ENCODE peak calls at places on chromosomes 5 and 9, in eight cellular contexts. One of them, this sample, is unnamed.

GRCh38 chr5:42491699-42492098 is 68.5 kb downstream of the GHR start:
- DNase-seq in Calu3: no peak
- DNase-seq in HFF-Myc: no peak
- DNase-seq in testis: no peak
- DNase-seq in HS-5: no peak
- DNase-seq in colonic mucosa: no peak
- DNase-seq in KBM-7: no peak
- DNase-seq in fibroblast of gingiva: no peak
- DNase-seq in this sample: no peak

GRCh38 chr9:128635266-128636023 is 21.2 kb downstream of the DYNC2I2 start:
- DNase-seq in testis: peak; percentile 70
- DNase-seq in KBM-7: peak; percentile 23
- DNase-seq in fibroblast of gingiva: peak; percentile 92
- DNase-seq in colonic mucosa: peak; percentile 93
- DNase-seq in HFF-Myc: peak; percentile 92
- DNase-seq in Calu3: peak; percentile 95
- DNase-seq in HS-5: peak; percentile 95
- DNase-seq in this sample: no peak

GRCh38 chr9:38318755-38319495 is 73.6 kb upstream of the ALDH1B1 start:
- DNase-seq in Calu3: no peak
- DNase-seq in HS-5: no peak
- DNase-seq in colonic mucosa: no peak
- DNase-seq in KBM-7: no peak
- DNase-seq in fibroblast of gingiva: peak; percentile 17
- DNase-seq in HFF-Myc: no peak
- DNase-seq in testis: no peak
- DNase-seq in this sample: no peak

GRCh38 chr5:180086816-180087426 is 15.4 kb upstream of the RNF130 start:
- DNase-seq in Calu3: no peak
- DNase-seq in KBM-7: no peak
- DNase-seq in fibroblast of gingiva: no peak
- DNase-seq in HS-5: no peak
- DNase-seq in testis: no peak
- DNase-seq in HFF-Myc: no peak
- DNase-seq in colonic mucosa: no peak
- DNase-seq in this sample: no peak

GRCh38 chr5:157930710-157931109 is 71.8 kb upstream of the CLINT1 start:
- DNase-seq in fibroblast of gingiva: no peak
- DNase-seq in HS-5: no peak
- DNase-seq in HFF-Myc: no peak
- DNase-seq in testis: peak; percentile 26
- DNase-seq in Calu3: no peak
- DNase-seq in colonic mucosa: peak; percentile 74
- DNase-seq in KBM-7: no peak
- DNase-seq in this sample: no peak

GRCh38 chr9:119159386-119159785 is 209.8 kb downstream of the BRINP1 start:
- DNase-seq in Calu3: no peak
- DNase-seq in testis: no peak
- DNase-seq in fibroblast of gingiva: no peak
- DNase-seq in HFF-Myc: no peak
- DNase-seq in HS-5: no peak
- DNase-seq in KBM-7: no peak
- DNase-seq in colonic mucosa: no peak
- DNase-seq in this sample: no peak

GRCh38 chr9:97994695-97995094 is 11.6 kb downstream of the ANP32B start:
- DNase-seq in HFF-Myc: no peak
- DNase-seq in HS-5: no peak
- DNase-seq in KBM-7: no peak
- DNase-seq in Calu3: no peak
- DNase-seq in testis: no peak
- DNase-seq in colonic mucosa: peak; percentile 18
- DNase-seq in fibroblast of gingiva: no peak
- DNase-seq in this sample: no peak

GRCh38 chr9:97905228-97905627 is 17.1 kb downstream of the TRMO start:
- DNase-seq in fibroblast of gingiva: no peak
- DNase-seq in colonic mucosa: no peak
- DNase-seq in HS-5: no peak
- DNase-seq in KBM-7: no peak
- DNase-seq in HFF-Myc: no peak
- DNase-seq in testis: no peak
- DNase-seq in Calu3: no peak
- DNase-seq in this sample: no peak